ENCODE peak calls at places on chromosomes 2 and 18, in seven cellular contexts. One of them, this sample, is unnamed.

GRCh38 chr18:79938196-79938595 is 13.3 kb downstream of the SLC66A2 start:
- DNase-seq in omental fat pad: peak; percentile 3
- DNase-seq in skeletal muscle cell: no peak
- DNase-seq in D721Med: no peak
- DNase-seq in stimulated activated CD4-positive, alpha-beta T cell treated with anti-CD3 and anti-CD28 coated beads, Interleukin-1b, Interleukin-23, amount 100 ng/mL, for 24 hours: no peak
- DNase-seq in Karpas-422: no peak
- DNase-seq in stimulated activated naive CD4-positive, alpha-beta T cell: no peak
- DNase-seq in this sample: no peak

GRCh38 chr2:80530442-80531064 is 226.0 kb upstream of the LRRTM1 start:
- DNase-seq in omental fat pad: no peak
- DNase-seq in D721Med: no peak
- DNase-seq in Karpas-422: no peak
- DNase-seq in stimulated activated naive CD4-positive, alpha-beta T cell: no peak
- DNase-seq in skeletal muscle cell: no peak
- DNase-seq in stimulated activated CD4-positive, alpha-beta T cell treated with anti-CD3 and anti-CD28 coated beads, Interleukin-1b, Interleukin-23, amount 100 ng/mL, for 24 hours: no peak
- DNase-seq in this sample: no peak

GRCh38 chr2:235328991-235329390 is 164.9 kb upstream of the AGAP1 start:
- DNase-seq in omental fat pad: no peak
- DNase-seq in skeletal muscle cell: no peak
- DNase-seq in stimulated activated CD4-positive, alpha-beta T cell treated with anti-CD3 and anti-CD28 coated beads, Interleukin-1b, Interleukin-23, amount 100 ng/mL, for 24 hours: no peak
- DNase-seq in D721Med: no peak
- DNase-seq in Karpas-422: no peak
- DNase-seq in stimulated activated naive CD4-positive, alpha-beta T cell: no peak
- DNase-seq in this sample: no peak

GRCh38 chr2:75571730-75572430 is 11.1 kb upstream of the EVA1A start:
- DNase-seq in skeletal muscle cell: no peak
- DNase-seq in D721Med: no peak
- DNase-seq in omental fat pad: no peak
- DNase-seq in stimulated activated CD4-positive, alpha-beta T cell treated with anti-CD3 and anti-CD28 coated beads, Interleukin-1b, Interleukin-23, amount 100 ng/mL, for 24 hours: no peak
- DNase-seq in stimulated activated naive CD4-positive, alpha-beta T cell: no peak
- DNase-seq in Karpas-422: no peak
- DNase-seq in this sample: no peak

GRCh38 chr2:180761224-180761623 is 219.2 kb upstream of the UBE2E3 start:
- DNase-seq in D721Med: no peak
- DNase-seq in stimulated activated CD4-positive, alpha-beta T cell treated with anti-CD3 and anti-CD28 coated beads, Interleukin-1b, Interleukin-23, amount 100 ng/mL, for 24 hours: no peak
- DNase-seq in skeletal muscle cell: peak; percentile 72
- DNase-seq in omental fat pad: no peak
- DNase-seq in stimulated activated naive CD4-positive, alpha-beta T cell: no peak
- DNase-seq in Karpas-422: no peak
- DNase-seq in this sample: no peak

GRCh38 chr18:52963481-52963880 is 623.5 kb downstream of the DCC start:
- DNase-seq in stimulated activated naive CD4-positive, alpha-beta T cell: no peak
- DNase-seq in stimulated activated CD4-positive, alpha-beta T cell treated with anti-CD3 and anti-CD28 coated beads, Interleukin-1b, Interleukin-23, amount 100 ng/mL, for 24 hours: no peak
- DNase-seq in skeletal muscle cell: no peak
- DNase-seq in Karpas-422: no peak
- DNase-seq in D721Med: no peak
- DNase-seq in omental fat pad: no peak
- DNase-seq in this sample: no peak

GRCh38 chr2:160197587-160197986 is 2.5 kb downstream of the ITGB6 start:
- DNase-seq in skeletal muscle cell: no peak
- DNase-seq in stimulated activated CD4-positive, alpha-beta T cell treated with anti-CD3 and anti-CD28 coated beads, Interleukin-1b, Interleukin-23, amount 100 ng/mL, for 24 hours: no peak
- DNase-seq in Karpas-422: no peak
- DNase-seq in omental fat pad: no peak
- DNase-seq in stimulated activated naive CD4-positive, alpha-beta T cell: no peak
- DNase-seq in D721Med: no peak
- DNase-seq in this sample: no peak

GRCh38 chr2:95056461-95057459 is 31.3 kb downstream of the MAL start:
- DNase-seq in omental fat pad: no peak
- DNase-seq in stimulated activated naive CD4-positive, alpha-beta T cell: no peak
- DNase-seq in D721Med: no peak
- DNase-seq in Karpas-422: no peak
- DNase-seq in skeletal muscle cell: no peak
- DNase-seq in stimulated activated CD4-positive, alpha-beta T cell treated with anti-CD3 and anti-CD28 coated beads, Interleukin-1b, Interleukin-23, amount 100 ng/mL, for 24 hours: no peak
- DNase-seq in this sample: no peak

GRCh38 chr2:213187833-213188532 is 36.6 kb upstream of the IKZF2 start:
- DNase-seq in D721Med: no peak
- DNase-seq in skeletal muscle cell: peak; percentile 38
- DNase-seq in stimulated activated naive CD4-positive, alpha-beta T cell: no peak
- DNase-seq in Karpas-422: no peak
- DNase-seq in omental fat pad: no peak
- DNase-seq in stimulated activated CD4-positive, alpha-beta T cell treated with anti-CD3 and anti-CD28 coated beads, Interleukin-1b, Interleukin-23, amount 100 ng/mL, for 24 hours: no peak
- DNase-seq in this sample: no peak

GRCh38 chr2:39837856-39838453 is 58.9 kb upstream of the THUMPD2 start:
- DNase-seq in stimulated activated CD4-positive, alpha-beta T cell treated with anti-CD3 and anti-CD28 coated beads, Interleukin-1b, Interleukin-23, amount 100 ng/mL, for 24 hours: no peak
- DNase-seq in omental fat pad: no peak
- DNase-seq in Karpas-422: peak; percentile 76
- DNase-seq in D721Med: no peak
- DNase-seq in skeletal muscle cell: no peak
- DNase-seq in stimulated activated naive CD4-positive, alpha-beta T cell: no peak
- DNase-seq in this sample: no peak